ENCODE peak calls at places on chromosomes 12 and 14, in seven cellular contexts. O, F, P, I, S, L and C are unnamed samples.
A peak's percentile ranks its signal among the peaks of the same experiment; 100 is the strongest.

GRCh38 chr12:1907652-1908611 is 10.5 kb downstream of the CACNA2D4 start:
- DNase-seq in S (no peak), O (no peak), P (peak; percentile 37), I (peak; percentile 7), L (peak; percentile 15), F (peak; percentile 6), C (peak; percentile 39)

GRCh38 chr14:53011053-53011462 is 60.2 kb upstream of the FERMT2 start:
- DNase-seq in S (no peak), L (peak; percentile 99), F (no peak), O (peak; percentile 66), I (peak; percentile 92), P (no peak), C (peak; percentile 12)

GRCh38 chr12:203462-204260 is 10.3 kb downstream of the SLC6A12 start:
- DNase-seq in F (no peak), L (peak; percentile 14), I (peak; percentile 41), S (peak; percentile 40), P (no peak), O (peak; percentile 29), C (peak; percentile 13)

GRCh38 chr12:8905546-8905945 is 8.8 kb upstream of the PHC1 start:
- DNase-seq in P (no peak), I (no peak), F (no peak), L (no peak), S (no peak), O (no peak), C (no peak)

GRCh38 chr14:101078892-101079221 is 175.3 kb upstream of the RTL1 start:
- DNase-seq in L (no peak), F (no peak), O (no peak), S (no peak), P (no peak), I (no peak), C (no peak)

GRCh38 chr14:21072781-21073339 is 2.8 kb downstream of the ARHGEF40 start:
- DNase-seq in O (no peak), F (no peak), L (no peak), I (no peak), P (no peak), S (no peak), C (no peak)

GRCh38 chr12:122523280-122523679 is 3.5 kb downstream of the RSRC2 start:
- DNase-seq in L (peak; percentile 86), S (no peak), F (no peak), I (no peak), O (no peak), P (no peak), C (no peak)

GRCh38 chr12:103821773-103822172 is 19.3 kb downstream of the NT5DC3 start:
- DNase-seq in O (no peak), I (peak; percentile 33), L (peak; percentile 54), F (no peak), P (no peak), S (no peak), C (no peak)

GRCh38 chr14:101737414-101738367 is 23.8 kb upstream of the PPP2R5C start:
- DNase-seq in S (no peak), O (no peak), P (no peak), I (no peak), L (no peak), F (no peak), C (no peak)

GRCh38 chr12:75447695-75448393 is 32.7 kb upstream of the GLIPR1 start:
- DNase-seq in F (no peak), L (peak; percentile 31), S (no peak), O (no peak), I (peak; percentile 15), P (no peak), C (no peak)

GRCh38 chr12:116630762-116631161 is 71.6 kb downstream of the MAP1LC3B2 start:
- DNase-seq in S (no peak), P (no peak), F (no peak), I (no peak), L (no peak), O (no peak), C (no peak)

GRCh38 chr12:15757553-15758255 is 31.5 kb downstream of the EPS8 start:
- DNase-seq in O (no peak), P (no peak), L (peak; percentile 92), S (no peak), F (no peak), I (peak; percentile 59), C (peak; percentile 33)

GRCh38 chr12:113857371-113857770 is 108.8 kb downstream of the RBM19 start:
- DNase-seq in F (no peak), O (no peak), I (no peak), P (no peak), L (no peak), S (peak; percentile 19), C (no peak)

GRCh38 chr14:80005561-80005960 is 205.7 kb downstream of the DIO2 start:
- DNase-seq in S (peak; percentile 81), P (no peak), O (no peak), I (no peak), L (no peak), F (no peak), C (no peak)

GRCh38 chr14:58280954-58281787 is 17.2 kb upstream of the ARID4A start:
- DNase-seq in P (no peak), I (peak; percentile 76), L (peak; percentile 98), F (peak; percentile 95), S (peak; percentile 32), O (peak; percentile 35), C (peak; percentile 51)

GRCh38 chr14:43792980-43793379 is 714.1 kb downstream of the FSCB start:
- DNase-seq in I (no peak), S (no peak), O (no peak), L (no peak), P (no peak), F (no peak), C (no peak)

GRCh38 chr14:51095854-51096823 is 1.2 kb upstream of the TRIM9 start:
- DNase-seq in S (peak; percentile 59), F (no peak), L (peak; percentile 29), O (peak; percentile 80), P (no peak), I (peak; percentile 6), C (no peak)

GRCh38 chr14:55240526-55241178 is 30.6 kb upstream of the FBXO34 start:
- DNase-seq in L (peak; percentile 29), I (no peak), F (no peak), S (no peak), P (no peak), O (no peak), C (no peak)